ENCODE peak calls at places on chromosome 12, in seven cellular contexts. Z is ecto neural progenitor cell; E is GM03348; K is activated CD4-positive, alpha-beta T cell treated with anti-CD3 and anti-CD28 coated beads, Interleukin-2, amount 50 U/mL, for 1 hour; P is RWPE2; H is fibroblast of pulmonary artery; O is stromal cell of bone marrow. W is an unnamed sample.

GRCh38 chr12:99259040-99259934 is 388.3 kb upstream of the GARIN6 start:
- DNase-seq in Z (no peak), O (no peak), E (no peak), P (no peak), K (no peak), H (peak; percentile 0), W (no peak)

GRCh38 chr12:111180830-111181726 is 187.8 kb downstream of the PHETA1 start:
- DNase-seq in K (no peak), O (peak; percentile 1), H (peak; percentile 63), P (no peak), E (no peak), Z (no peak), W (no peak)

GRCh38 chr12:27571463-27571862 is 47.5 kb downstream of the PPFIBP1 start:
- DNase-seq in K (no peak), H (peak; percentile 82), Z (no peak), O (peak; percentile 88), E (peak; percentile 65), P (no peak), W (peak; percentile 79)

GRCh38 chr12:94789510-94790225 is 139.3 kb upstream of the TMCC3 start:
- DNase-seq in P (no peak), K (no peak), H (no peak), E (no peak), O (no peak), Z (no peak), W (no peak)

GRCh38 chr12:111219440-111219839 is 149.5 kb downstream of the PHETA1 start:
- DNase-seq in E (no peak), H (no peak), Z (no peak), P (no peak), K (no peak), O (no peak), W (no peak)

GRCh38 chr12:46459111-46459510 is 86.5 kb upstream of the SLC38A2 start:
- DNase-seq in H (peak; percentile 87), K (no peak), Z (no peak), O (peak; percentile 70), P (no peak), E (peak; percentile 15), W (peak; percentile 90)

GRCh38 chr12:85632390-85632789 is 203.8 kb downstream of the RASSF9 start:
- DNase-seq in E (no peak), K (no peak), P (no peak), Z (no peak), O (no peak), H (peak; percentile 51), W (no peak)

GRCh38 chr12:109996483-109996853 is 300 bp upstream of the GIT2 start:
- DNase-seq in P (no peak), K (no peak), O (no peak), E (no peak), H (no peak), Z (no peak), W (no peak)

GRCh38 chr12:79932393-79932792 is 2.5 kb downstream of the PPP1R12A start:
- DNase-seq in P (no peak), H (no peak), E (no peak), O (no peak), K (no peak), Z (no peak), W (no peak)

GRCh38 chr12:81859521-81859920 is 100.4 kb upstream of the PPFIA2 start:
- DNase-seq in O (no peak), H (no peak), E (no peak), Z (no peak), K (no peak), P (no peak), W (no peak)

GRCh38 chr12:94250130-94250529 is 101.8 kb downstream of the PLXNC1 start:
- DNase-seq in O (no peak), Z (no peak), K (no peak), H (no peak), P (no peak), E (no peak), W (no peak)

GRCh38 chr12:51873251-51873994 is 14.5 kb upstream of the ANKRD33 start:
- DNase-seq in E (no peak), K (no peak), Z (peak; percentile 78), P (no peak), O (no peak), H (no peak), W (no peak)

GRCh38 chr12:107509421-107509820 is 176.2 kb upstream of the PWP1 start:
- DNase-seq in P (no peak), K (no peak), E (no peak), H (no peak), O (no peak), Z (no peak), W (no peak)

GRCh38 chr12:90102957-90103652 is 394.5 kb upstream of the ATP2B1 start:
- DNase-seq in O (peak; percentile 24), Z (no peak), P (no peak), E (peak; percentile 18), K (peak; percentile 1), H (peak; percentile 67), W (peak; percentile 39)